ENCODE peak calls at places on chromosomes 3 and 15, in six cellular contexts. V is colonic mucosa, P is esophagus muscularis mucosa, J is testis, S is dorsolateral prefrontal cortex, Y is Peyer's patch. H is an unnamed sample.

GRCh38 chr15:45522931-45523331 is 376 bp upstream of the SLC30A4 start:
- DNase-seq in V (no peak), P (no peak), J (no peak), S (no peak), Y (no peak), H (peak)

GRCh38 chr15:95812491-95812890 is 518.0 kb upstream of the NR2F2 start:
- DNase-seq in V (no peak), P (no peak), J (no peak), S (no peak), Y (no peak), H (no peak)

GRCh38 chr3:169147246-169148008 is 516.1 kb downstream of the MECOM start:
- DNase-seq in V (peak), P (no peak), J (peak), S (no peak), Y (peak), H (peak)

GRCh38 chr3:48647714-48648113 is 12.5 kb upstream of the SLC26A6 start:
- DNase-seq in V (no peak), P (no peak), J (no peak), S (no peak), Y (no peak), H (no peak)

GRCh38 chr3:186094696-186095095 is 14.2 kb downstream of the ETV5 start:
- DNase-seq in V (no peak), P (no peak), J (no peak), S (no peak), Y (no peak), H (no peak)

GRCh38 chr15:68379058-68379758 is 52.8 kb downstream of the ITGA11 start:
- DNase-seq in V (no peak), P (peak), J (no peak), S (no peak), Y (no peak), H (no peak)

GRCh38 chr15:39466428-39466827 is 114.5 kb upstream of the THBS1 start:
- DNase-seq in V (peak), P (peak), J (no peak), S (no peak), Y (peak), H (no peak)

GRCh38 chr3:197407526-197407925 is 109.1 kb upstream of the DLG1 start:
- DNase-seq in V (no peak), P (no peak), J (no peak), S (no peak), Y (no peak), H (no peak)

GRCh38 chr15:98292442-98293240 is 332.1 kb downstream of the ARRDC4 start:
- DNase-seq in V (peak), P (no peak), J (peak), S (peak), Y (no peak), H (peak)

GRCh38 chr3:32510075-32510724 is 7.5 kb upstream of the CMTM6 start:
- DNase-seq in V (peak), P (no peak), J (peak), S (peak), Y (peak), H (peak)

GRCh38 chr3:12353796-12354505 is 65.1 kb downstream of the PPARG start:
- DNase-seq in V (no peak), P (no peak), J (no peak), S (no peak), Y (no peak), H (no peak)

GRCh38 chr3:127825764-127826163 is 3.4 kb upstream of the MGLL start:
- DNase-seq in V (no peak), P (no peak), J (no peak), S (no peak), Y (no peak), H (no peak)

GRCh38 chr3:193030276-193030675 is 112.6 kb upstream of the MB21D2 start:
- DNase-seq in V (no peak), P (no peak), J (no peak), S (no peak), Y (no peak), H (peak)

GRCh38 chr3:126760541-126760940 is 56.5 kb downstream of the CHCHD6 start:
- DNase-seq in V (no peak), P (no peak), J (no peak), S (no peak), Y (no peak), H (no peak)

GRCh38 chr3:157438371-157438735 is 1.7 kb downstream of the PTX3 start:
- DNase-seq in V (no peak), P (no peak), J (no peak), S (no peak), Y (no peak), H (no peak)

GRCh38 chr15:60660290-60661051 is 181.5 kb upstream of the ICE2 start:
- DNase-seq in V (no peak), P (no peak), J (peak), S (no peak), Y (no peak), H (peak)

GRCh38 chr3:159432721-159433300 is 555.8 kb upstream of the IL12A start:
- DNase-seq in V (no peak), P (peak), J (no peak), S (no peak), Y (no peak), H (no peak)

GRCh38 chr3:23940775-23941174 is 4.3 kb upstream of the NR1D2 start:
- DNase-seq in V (no peak), P (no peak), J (no peak), S (no peak), Y (no peak), H (no peak)

GRCh38 chr3:61841111-61841845 is 279.9 kb downstream of the PTPRG start:
- DNase-seq in V (no peak), P (no peak), J (no peak), S (no peak), Y (no peak), H (peak)

GRCh38 chr3:44326035-44326434 is 12.5 kb upstream of the TCAIM start:
- DNase-seq in V (no peak), P (no peak), J (no peak), S (no peak), Y (no peak), H (no peak)

GRCh38 chr3:185647880-185648210 is 61.8 kb downstream of the SENP2 start:
- DNase-seq in V (no peak), P (no peak), J (no peak), S (no peak), Y (no peak), H (no peak)

GRCh38 chr3:188449421-188449820 is 295.5 kb downstream of the LPP start:
- DNase-seq in V (no peak), P (no peak), J (no peak), S (no peak), Y (no peak), H (no peak)

GRCh38 chr15:74140445-74140761 is 10.0 kb downstream of the ISLR2 start:
- DNase-seq in V (no peak), P (no peak), J (no peak), S (no peak), Y (no peak), H (no peak)

GRCh38 chr3:132870596-132870995 is 148.4 kb upstream of the NPHP3 start:
- DNase-seq in V (no peak), P (no peak), J (no peak), S (no peak), Y (no peak), H (no peak)

DNA sequence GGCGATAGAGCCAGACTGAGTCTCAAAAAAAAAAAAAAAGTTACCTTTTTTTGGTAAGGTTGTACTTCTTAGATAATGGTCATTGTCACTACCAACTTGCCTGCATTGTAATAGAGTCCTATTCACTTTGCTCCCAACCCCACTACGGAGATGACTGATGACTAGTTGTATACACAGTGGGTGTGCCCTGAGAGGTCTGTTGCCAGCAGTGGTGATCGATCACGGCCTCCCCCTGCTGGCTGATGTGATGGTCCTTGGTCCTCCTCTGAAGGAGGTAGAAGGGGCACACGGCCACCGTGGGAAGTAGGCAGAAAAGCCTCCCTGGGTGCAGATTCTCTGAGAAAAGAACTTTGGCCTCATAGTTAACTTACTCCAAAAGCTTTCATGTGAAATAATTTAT is 10.7 kb downstream of the GCNT3 start:
- DNase-seq in V (peak), P (no peak), J (peak), S (no peak), Y (peak), H (peak)
- TF ChIP-seq CTCF in V (peak), P (no peak), J (no peak), S (no peak), Y (no peak), H (peak)

DNA sequence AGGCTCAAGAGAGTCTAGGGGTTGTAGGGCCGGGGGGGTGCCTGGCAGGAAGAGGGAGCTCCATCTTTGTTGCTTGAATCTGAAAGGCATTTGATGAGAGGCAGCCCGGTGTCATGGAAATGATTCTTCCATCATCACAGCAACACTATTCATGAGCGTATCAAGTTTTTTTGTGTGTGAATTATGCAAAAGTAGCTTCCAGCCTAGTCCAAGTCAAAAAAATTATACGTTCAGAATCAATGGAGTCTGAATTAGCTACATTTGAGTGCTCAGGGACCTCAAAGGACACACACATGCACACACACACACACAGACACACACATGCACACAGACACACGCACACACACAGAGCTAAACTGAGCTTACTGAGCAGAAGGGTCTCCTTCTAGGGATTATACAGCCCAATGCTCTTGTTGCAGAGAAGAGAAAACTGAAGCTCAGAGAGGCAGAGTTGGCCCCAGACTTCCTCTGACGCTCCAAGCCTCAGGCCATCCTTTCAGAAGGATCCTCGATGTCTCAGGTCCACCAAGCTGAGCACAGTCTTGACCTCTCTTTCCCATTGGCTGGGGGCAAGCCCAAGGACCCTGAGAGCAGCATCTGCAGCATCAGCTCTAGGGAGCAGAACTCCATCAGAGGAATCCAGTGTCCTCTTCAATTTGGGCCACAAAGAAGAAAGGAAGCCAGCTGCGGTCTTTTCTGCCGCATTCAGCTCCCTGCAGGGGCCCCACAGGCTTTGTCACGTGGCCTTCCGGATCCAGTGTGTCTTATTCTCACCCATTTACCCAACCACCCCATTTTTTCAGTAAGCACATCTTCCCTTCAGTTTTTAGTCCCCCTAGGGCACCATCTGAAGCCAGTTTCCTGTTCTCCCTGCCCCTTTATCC is 228.0 kb downstream of the UACA start:
- DNase-seq in V (peak), P (no peak), J (no peak), S (no peak), Y (peak), H (no peak)
- H3K27ac ChIP-seq in V (no peak), P (no peak), J (no peak), S (no peak), Y (peak), H (no peak)

GRCh38 chr15:69612112-69612511 is 159.5 kb downstream of the RPLP1 start:
- DNase-seq in V (peak), P (no peak), J (no peak), S (no peak), Y (peak), H (no peak)

GRCh38 chr15:69609776-69610175 is 157.2 kb downstream of the RPLP1 start:
- DNase-seq in V (no peak), P (no peak), J (no peak), S (no peak), Y (no peak), H (no peak)

GRCh38 chr15:69610264-69610663 is 157.6 kb downstream of the RPLP1 start:
- DNase-seq in V (no peak), P (no peak), J (no peak), S (no peak), Y (no peak), H (no peak)

GRCh38 chr15:69609176-69609575 is 156.6 kb downstream of the RPLP1 start:
- DNase-seq in V (peak), P (no peak), J (no peak), S (no peak), Y (peak), H (peak)

DNA sequence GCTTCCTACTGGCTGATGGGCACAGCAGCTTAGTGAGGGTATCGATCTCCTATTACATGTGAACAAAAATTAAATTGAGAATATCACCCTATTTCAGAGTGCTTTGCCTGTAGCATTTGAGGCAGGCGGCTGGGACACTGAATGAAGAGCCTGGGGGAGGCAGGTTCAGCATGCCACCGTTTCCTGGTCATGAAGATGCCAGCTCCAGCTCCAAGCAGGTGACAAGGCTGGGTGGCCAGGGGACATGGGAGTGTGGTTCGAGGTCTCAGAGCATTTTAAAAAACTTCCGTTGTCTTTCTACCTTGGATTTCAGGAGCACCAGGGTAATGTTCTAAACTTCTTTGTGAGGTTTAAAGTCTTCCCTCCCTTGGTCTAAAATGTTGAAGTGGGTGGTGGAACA is 158.2 kb downstream of the RPLP1 start:
- DNase-seq in V (peak), P (no peak), J (no peak), S (no peak), Y (peak), H (no peak)
- TF ChIP-seq CTCF in V (no peak), P (no peak), J (no peak), S (no peak), Y (no peak), H (no peak)

DNA sequence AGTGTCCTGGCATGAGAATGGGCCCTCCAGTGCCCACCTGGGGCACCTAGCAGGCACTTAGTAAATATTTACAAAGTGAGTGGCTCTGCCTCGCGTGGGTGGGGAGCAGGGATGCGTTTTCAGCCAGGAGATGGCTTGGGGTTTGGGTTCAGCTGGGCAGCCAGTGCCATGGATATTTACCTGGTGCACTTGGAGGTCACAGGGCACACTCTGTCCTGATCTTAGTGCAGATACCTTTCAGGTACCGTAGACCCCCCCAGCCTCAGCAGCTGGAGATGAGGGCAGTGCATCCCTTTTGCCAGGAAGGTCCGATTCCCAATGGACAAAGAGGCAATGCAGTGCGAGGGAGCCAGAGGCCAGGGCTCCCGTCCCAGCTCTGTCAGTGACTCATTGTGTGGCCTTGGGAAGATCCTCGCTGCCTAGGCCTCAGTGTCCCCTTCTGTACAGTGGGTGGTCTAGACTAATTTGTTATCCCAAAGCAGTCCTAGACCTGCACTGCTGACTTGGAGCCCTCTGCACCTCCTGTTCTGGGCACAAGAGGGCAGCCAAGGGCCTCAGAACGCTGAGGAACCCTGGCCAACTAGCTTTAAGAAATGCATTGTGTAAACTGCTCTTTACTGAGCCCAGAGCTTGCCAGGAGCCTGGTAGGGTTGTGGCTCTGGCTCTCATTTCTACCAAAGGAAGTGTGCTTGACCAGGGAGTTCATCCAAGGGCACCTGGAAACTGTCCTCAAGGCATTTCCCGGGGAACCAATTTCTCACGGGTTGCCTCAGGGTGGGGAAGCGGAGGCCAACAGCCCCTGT is 16.0 kb downstream of the HDAC11 start:
- DNase-seq in V (peak), P (no peak), J (peak), S (peak), Y (peak), H (peak)
- H3K27ac ChIP-seq in V (no peak), P (peak), J (peak), S (peak), Y (no peak), H (no peak)

DNA sequence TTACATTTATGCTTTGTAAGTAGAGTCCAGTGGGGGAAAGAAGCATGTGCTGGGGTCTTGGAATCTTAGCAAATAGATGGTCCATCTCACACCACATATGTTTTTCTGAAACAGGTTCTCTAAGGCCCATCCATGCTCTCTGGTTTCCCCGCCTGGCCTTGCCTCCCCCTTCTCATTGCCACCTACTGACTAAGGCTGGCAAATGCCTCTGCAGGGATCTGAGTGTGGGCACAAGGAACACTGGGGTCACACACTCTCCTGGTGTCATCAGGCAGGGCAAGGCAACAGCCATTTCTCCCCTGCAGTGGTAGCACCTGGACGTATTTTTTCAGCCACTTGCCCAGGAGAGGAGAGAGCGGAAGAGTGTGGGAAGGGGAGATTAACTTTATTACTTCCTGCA is 804.3 kb upstream of the NECTIN3 start:
- DNase-seq in V (no peak), P (no peak), J (no peak), S (no peak), Y (no peak), H (no peak)
- TF ChIP-seq CTCF in V (no peak), P (no peak), J (no peak), S (no peak), Y (no peak), H (no peak)

DNA sequence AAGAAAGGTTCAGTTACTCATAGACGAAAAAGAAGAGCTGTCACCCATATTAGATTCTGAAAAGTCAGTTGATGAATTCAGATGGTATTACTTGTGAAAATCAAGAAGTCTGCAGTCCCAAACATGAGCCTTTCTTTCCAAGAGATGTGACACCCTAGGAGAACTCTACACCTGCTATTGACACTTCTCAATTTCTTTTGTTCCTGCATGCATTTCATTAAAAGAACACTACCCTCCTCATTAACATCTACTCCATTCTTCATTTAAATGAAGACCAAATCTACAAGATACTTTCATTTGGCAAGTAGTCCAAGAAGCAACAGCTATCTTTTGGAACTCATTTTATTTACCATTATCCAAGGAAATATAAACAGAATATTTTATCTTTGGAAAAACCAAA is 6.6 kb downstream of the GABRB3 start:
- DNase-seq in V (no peak), P (no peak), J (no peak), S (no peak), Y (no peak), H (no peak)
- H3K27ac ChIP-seq in V (no peak), P (no peak), J (no peak), S (no peak), Y (no peak), H (no peak)

H was measured in brain microvascular endothelial cell.